ENCODE peak calls at places on chromosomes 13 and 19, in six cellular contexts. O, M, A, F, T and U are unnamed samples.

GRCh38 chr19:37936886-37937285 is 29.9 kb downstream of the SIPA1L3 start:
- DNase-seq in T (no peak), A (no peak), F (no peak), M (no peak), O (no peak), U (no peak)

GRCh38 chr13:67048084-67048792 is 181.9 kb downstream of the PCDH9 start:
- DNase-seq in O (no peak), F (no peak), M (no peak), A (no peak), T (no peak), U (no peak)

GRCh38 chr19:33280351-33280921 is 21.9 kb downstream of the CEBPA start:
- DNase-seq in F (no peak), O (no peak), M (no peak), T (no peak), A (no peak), U (no peak)

GRCh38 chr19:42511340-42511739 is 16.9 kb downstream of the CEACAM1 start:
- DNase-seq in O (no peak), A (no peak), F (no peak), M (no peak), T (no peak), U (no peak)

GRCh38 chr13:21054313-21054712 is 7.1 kb downstream of the LATS2 start:
- DNase-seq in O (no peak), A (no peak), M (no peak), F (no peak), T (no peak), U (no peak)

GRCh38 chr13:20241593-20241992 is 9.5 kb upstream of the GJB6 start:
- DNase-seq in F (no peak), O (no peak), M (no peak), A (no peak), T (no peak), U (no peak)

GRCh38 chr13:49481788-49482187 is 14.0 kb upstream of the PHF11 start:
- DNase-seq in A (no peak), O (no peak), M (no peak), F (no peak), T (no peak), U (no peak)

GRCh38 chr13:49062297-49062896 is 86.7 kb downstream of the FNDC3A start:
- DNase-seq in A (no peak), M (no peak), O (no peak), F (no peak), T (no peak), U (no peak)

GRCh38 chr19:38744906-38745305 is 632 bp upstream of the CAPN12 start:
- DNase-seq in T (no peak), O (no peak), M (no peak), F (no peak), A (no peak), U (no peak)

GRCh38 chr13:23349127-23349897 is 84.2 kb downstream of the SACS start:
- DNase-seq in O (no peak), A (no peak), M (no peak), F (no peak), T (no peak), U (no peak)

GRCh38 chr19:18846862-18847515 is 15.2 kb downstream of the UPF1 start:
- DNase-seq in M (peak; percentile 83), T (peak; percentile 30), A (peak; percentile 77), O (peak; percentile 20), F (peak; percentile 66), U (peak; percentile 76)

GRCh38 chr19:10567696-10568443 is 909 bp downstream of the CDKN2D start:
- DNase-seq in M (no peak), O (no peak), F (no peak), A (no peak), T (no peak), U (no peak)

GRCh38 chr19:920051-920857 is 3.1 kb downstream of the KISS1R start:
- DNase-seq in F (no peak), T (peak; percentile 10), M (no peak), O (peak; percentile 45), A (no peak), U (no peak)

GRCh38 chr19:873084-874019 is 13.9 kb downstream of the CFD start:
- DNase-seq in F (no peak), A (no peak), O (peak; percentile 48), M (peak; percentile 87), T (peak; percentile 48), U (peak; percentile 72)

GRCh38 chr19:48624067-48624594 is 4.8 kb downstream of the SPHK2 start:
- DNase-seq in T (peak; percentile 97), A (peak; percentile 98), F (peak; percentile 97), M (peak; percentile 99), O (peak; percentile 84), U (peak; percentile 99)

GRCh38 chr19:2640563-2641331 is 61.7 kb downstream of the GNG7 start:
- DNase-seq in O (no peak), T (no peak), M (no peak), F (no peak), A (no peak), U (no peak)

GRCh38 chr13:114053026-114053425 is 79.2 kb upstream of the C13orf46 start:
- DNase-seq in F (no peak), M (no peak), T (no peak), O (no peak), A (no peak), U (no peak)

GRCh38 chr13:30289533-30289932 is 17.8 kb downstream of the KATNAL1 start:
- DNase-seq in F (no peak), O (no peak), A (no peak), T (no peak), M (no peak), U (no peak)

GRCh38 chr13:33633701-33634525 is 184.0 kb upstream of the RFC3 start:
- DNase-seq in A (no peak), T (no peak), F (no peak), M (no peak), O (no peak), U (no peak)
- H3K27me3 ChIP-seq in A (no peaks in the 10 kb centered on the region), T (no peaks in the 10 kb centered on the region), F (no peaks in the 10 kb centered on the region), M (no peaks in the 10 kb centered on the region), O (no peaks in the 10 kb centered on the region), U (no peaks in the 10 kb centered on the region)

GRCh38 chr19:46861691-46862503 is 1.1 kb downstream of the ARHGAP35 start:
- DNase-seq in A (no peak), F (no peak), T (no peak), M (no peak), O (no peak), U (no peak)

GRCh38 chr19:46859637-46860124 is 1.1 kb upstream of the ARHGAP35 start:
- DNase-seq in M (no peak), F (peak; percentile 84), A (peak; percentile 79), T (no peak), O (no peak), U (peak; percentile 89)

GRCh38 chr19:46862504-46862835 is 1.7 kb downstream of the ARHGAP35 start:
- DNase-seq in F (no peak), O (no peak), M (no peak), T (no peak), A (no peak), U (no peak)

GRCh38 chr19:46860846-46861690 is at the start of gene ARHGAP35:
- DNase-seq in F (no peak), A (no peak), O (no peak), T (peak; percentile 88), M (peak; percentile 82), U (no peak)

DNA sequence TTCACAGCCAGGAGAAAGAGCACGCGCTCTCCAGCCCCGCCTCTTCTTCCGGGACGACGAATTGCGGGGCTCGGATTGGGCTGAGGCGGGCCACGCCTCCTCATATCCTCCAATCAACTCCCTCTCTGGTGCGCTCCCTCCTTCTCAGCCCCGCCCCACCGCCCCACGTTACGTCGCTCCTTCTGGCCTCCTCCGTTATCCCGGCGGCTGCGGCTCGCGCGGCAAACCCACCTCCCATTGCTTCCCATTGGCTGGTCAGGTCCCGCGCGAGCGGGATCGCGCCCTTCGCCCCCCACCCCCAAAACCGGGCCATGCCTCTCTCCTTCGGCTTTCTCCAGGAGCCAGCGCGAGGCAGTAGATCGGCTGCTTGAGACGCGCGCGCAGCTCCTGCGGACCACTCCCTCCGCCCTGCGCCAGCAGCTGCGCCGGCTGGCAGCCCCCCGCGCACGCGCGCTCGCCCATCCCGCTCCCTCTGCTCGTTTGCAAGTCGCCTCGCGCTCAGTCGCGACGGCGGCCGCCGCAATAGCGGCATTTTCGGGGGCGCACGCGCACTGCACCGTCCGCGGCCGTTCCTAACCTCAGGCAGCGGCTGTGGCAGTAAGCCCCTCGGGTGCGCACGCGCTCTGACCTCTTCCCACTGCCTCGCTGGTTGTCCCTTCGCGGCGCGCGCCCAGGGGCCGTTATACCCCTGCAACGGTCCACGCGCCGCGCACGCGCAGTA is 512 bp upstream of the ARHGAP35 start:
- DNase-seq in T (peak; percentile 97), A (peak; percentile 98), M (peak; percentile 99), F (peak; percentile 97), O (peak; percentile 90), U (peak; percentile 99)
- H3K4me1 ChIP-seq in T (peaks cover 18% of the 10 kb centered on the region), A (peaks cover 41% of the 10 kb centered on the region), M (peaks cover 4% of the 10 kb centered on the region), F (peaks cover 46% of the 10 kb centered on the region), O (peaks cover 41% of the 10 kb centered on the region), U (peaks cover 39% of the 10 kb centered on the region)

GRCh38 chr19:53906211-53907192 is 2.6 kb upstream of the CACNG7 start:
- DNase-seq in O (peak; percentile 24), T (no peak), F (no peak), M (peak; percentile 73), A (peak; percentile 18), U (peak; percentile 34)
- H3K27me3 ChIP-seq in O (peaks cover 47% of the 10 kb centered on the region), T (peaks cover 12% of the 10 kb centered on the region), F (no peaks in the 10 kb centered on the region), M (peaks cover 3% of the 10 kb centered on the region), A (peaks cover 69% of the 10 kb centered on the region), U (peaks cover 43% of the 10 kb centered on the region)

DNA sequence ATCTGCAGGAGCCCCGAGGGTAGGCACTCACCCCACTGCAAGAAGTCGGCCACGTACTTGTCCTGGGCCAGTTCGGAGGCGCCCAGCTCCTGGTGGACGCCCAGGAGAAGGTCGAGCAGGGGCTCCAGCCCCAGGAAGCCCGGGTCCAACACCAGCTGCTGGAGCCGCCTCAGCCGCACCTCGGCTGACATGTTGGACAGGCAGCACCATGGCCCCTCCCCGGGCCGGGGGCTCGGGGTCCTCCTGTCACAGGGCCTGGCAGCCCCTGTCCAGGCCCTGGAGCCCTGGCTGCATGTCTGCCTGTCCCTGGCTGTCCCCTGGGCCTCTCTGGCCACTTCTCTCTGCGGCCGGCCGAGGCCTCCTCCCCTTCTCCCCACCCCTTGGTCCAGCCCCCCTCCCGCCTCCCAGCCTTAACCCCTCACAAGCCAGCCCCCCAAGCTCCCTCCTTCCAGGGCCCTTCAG is at the start of gene DMPK:
- DNase-seq in T (no peak), F (no peak), M (peak; percentile 30), A (peak; percentile 73), O (no peak), U (peak; percentile 67)
- H3K4me1 ChIP-seq in T (peaks cover 6% of the 10 kb centered on the region), F (peaks cover 37% of the 10 kb centered on the region), M (peaks cover 3% of the 10 kb centered on the region), A (peaks cover 50% of the 10 kb centered on the region), O (peaks cover 14% of the 10 kb centered on the region), U (peaks cover 35% of the 10 kb centered on the region)

GRCh38 chr19:51168571-51169282 is 26.6 kb downstream of the SIGLEC7 start:
- DNase-seq in O (no peak), F (no peak), M (no peak), T (no peak), A (no peak), U (no peak)
- H3K27me3 ChIP-seq in O (peaks cover 9% of the 10 kb centered on the region), F (no peaks in the 10 kb centered on the region), M (no peaks in the 10 kb centered on the region), T (peaks cover 41% of the 10 kb centered on the region), A (peaks cover 35% of the 10 kb centered on the region), U (no peaks in the 10 kb centered on the region)